ENCODE peak calls at places on chromosomes 13 and 19, in seven cellular contexts. X, O, Q, H, I, B and N are unnamed samples.

GRCh38 chr13:107497661-107498060 is 717.7 kb downstream of the LIG4 start:
- DNase-seq in O (no peak), H (no peak), B (no peak), X (no peak), Q (no peak), I (no peak), N (no peak)

GRCh38 chr13:106133025-106133424 is 402.4 kb downstream of the EFNB2 start:
- DNase-seq in I (peak), O (no peak), Q (no peak), X (no peak), B (no peak), H (no peak), N (no peak)

GRCh38 chr19:55581145-55581827 is 638 bp upstream of the ZNF579 start:
- DNase-seq in O (no peak), B (no peak), H (peak), Q (no peak), I (no peak), X (no peak), N (peak)

GRCh38 chr13:27298849-27299248 is 28.2 kb downstream of the RASL11A start:
- DNase-seq in O (no peak), B (no peak), X (no peak), H (no peak), Q (no peak), I (no peak), N (no peak)

GRCh38 chr19:3612901-3613741 is 6.4 kb upstream of the TBXA2R start:
- DNase-seq in O (peak), B (no peak), I (no peak), Q (no peak), X (no peak), H (peak), N (no peak)

GRCh38 chr13:23709521-23709920 is 139.3 kb downstream of the TNFRSF19 start:
- DNase-seq in B (no peak), H (no peak), X (no peak), O (no peak), Q (no peak), I (no peak), N (no peak)

GRCh38 chr19:19860756-19861390 is 4.8 kb upstream of the ZNF253 start:
- DNase-seq in Q (peak), X (peak), H (peak), I (no peak), O (no peak), B (peak), N (peak)

GRCh38 chr13:52599853-52600603 is 42.2 kb upstream of the HNRNPA1L2 start:
- DNase-seq in H (no peak), I (no peak), B (peak), Q (no peak), X (peak), O (peak), N (peak)

GRCh38 chr19:7658219-7658686 is 10.6 kb upstream of the RETN start:
- DNase-seq in O (no peak), Q (peak), X (peak), B (no peak), I (no peak), H (no peak), N (peak)

GRCh38 chr13:99354371-99354951 is 47.3 kb upstream of the GPR183 start:
- DNase-seq in X (no peak), H (no peak), Q (peak), I (no peak), O (no peak), B (no peak), N (peak)

GRCh38 chr13:40315416-40316064 is 350.9 kb downstream of the FOXO1 start:
- DNase-seq in Q (no peak), H (no peak), X (no peak), O (no peak), B (no peak), I (no peak), N (peak)

GRCh38 chr19:9818175-9818733 is 625 bp downstream of the FBXL12 start:
- DNase-seq in H (no peak), X (no peak), Q (no peak), B (no peak), I (no peak), O (no peak), N (no peak)

GRCh38 chr13:98511435-98511834 is 65.5 kb downstream of the STK24 start:
- DNase-seq in Q (peak), H (no peak), O (no peak), X (no peak), I (no peak), B (no peak), N (no peak)

GRCh38 chr13:44079413-44080205 is 199.9 kb downstream of the LACC1 start:
- DNase-seq in I (no peak), Q (no peak), B (no peak), O (no peak), X (no peak), H (no peak), N (no peak)

GRCh38 chr19:58356236-58356970 is 3.1 kb upstream of the A1BG start:
- DNase-seq in Q (no peak), O (peak), B (no peak), I (no peak), H (no peak), X (no peak), N (peak)

GRCh38 chr19:2723345-2723715 is 2.2 kb upstream of the DIRAS1 start:
- DNase-seq in B (no peak), I (no peak), Q (no peak), O (no peak), H (no peak), X (no peak), N (no peak)

GRCh38 chr19:58559275-58560006 is 1.0 kb upstream of the UBE2M start:
- DNase-seq in X (peak), B (peak), I (peak), Q (peak), O (peak), H (peak), N (peak)

DNA sequence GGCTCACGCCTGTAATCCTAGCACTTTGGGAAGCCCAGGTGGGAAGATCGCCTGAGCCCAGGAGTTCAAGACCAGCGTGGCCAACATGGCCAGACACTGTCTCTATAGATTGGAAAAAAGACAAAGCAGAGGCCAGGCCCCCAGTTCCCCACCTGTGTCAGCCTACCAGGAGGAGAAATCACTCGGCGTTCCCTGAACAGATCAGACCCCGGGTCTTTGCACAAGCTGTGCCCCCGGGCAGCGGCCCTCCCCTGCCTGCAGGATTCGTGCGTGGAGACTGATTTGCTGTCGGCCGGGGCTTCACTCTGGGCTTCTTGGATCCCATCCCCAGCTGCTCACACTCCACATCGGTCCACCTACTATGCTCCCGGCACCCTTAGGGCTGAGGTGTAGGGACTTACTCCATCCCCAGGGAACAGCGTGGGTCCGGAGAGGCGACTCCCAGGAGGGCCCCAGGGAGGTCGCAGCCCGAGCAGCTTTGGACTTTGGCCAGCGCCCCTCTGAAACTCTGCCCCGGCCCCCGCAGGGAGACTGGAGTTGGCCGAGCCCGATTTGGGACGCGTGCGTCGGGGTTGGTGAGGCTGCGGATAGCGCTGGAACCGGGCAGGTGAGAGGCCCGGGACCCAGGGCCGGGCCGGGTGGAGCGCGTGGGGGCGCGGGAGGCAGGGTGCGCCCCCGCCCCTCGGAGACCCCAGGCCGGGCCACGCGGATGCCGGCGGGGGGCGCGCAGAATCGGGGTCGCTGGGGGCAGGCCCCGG is 515 bp upstream of the EFNA2 start:
- DNase-seq in O (no peak), B (no peak), Q (no peak), I (no peak), X (no peak), H (no peak), N (no peak)
- TF ChIP-seq CTCF in O (no peak), B (no peak), Q (no peak), I (no peak), X (no peak), H (no peak), N (no peak)

DNA sequence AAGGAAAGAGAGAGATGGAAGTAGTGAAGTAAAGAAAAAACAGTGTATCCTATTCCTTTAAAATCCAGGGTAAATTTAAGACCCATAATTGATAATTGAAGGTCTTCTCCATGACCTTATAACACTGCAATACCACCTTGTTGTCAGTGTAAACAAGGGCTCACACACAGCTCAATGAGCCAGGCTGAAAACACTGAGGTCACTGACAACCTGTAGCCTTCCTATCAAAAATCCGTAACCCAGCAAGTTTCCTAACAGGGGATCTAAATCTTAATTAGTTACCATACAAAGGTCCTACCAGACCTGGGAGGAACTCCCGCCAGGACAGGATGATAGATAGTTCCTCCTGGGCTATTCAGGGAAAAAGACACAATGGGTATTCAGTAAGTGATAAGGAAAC is 1677.1 kb downstream of the OLFM4 start:
- DNase-seq in B (no peak), H (no peak), Q (no peak), X (no peak), I (no peak), O (no peak), N (no peak)
- TF ChIP-seq CTCF in B (no peak), H (no peak), Q (no peak), X (no peak), I (no peak), O (no peak), N (no peak)

DNA sequence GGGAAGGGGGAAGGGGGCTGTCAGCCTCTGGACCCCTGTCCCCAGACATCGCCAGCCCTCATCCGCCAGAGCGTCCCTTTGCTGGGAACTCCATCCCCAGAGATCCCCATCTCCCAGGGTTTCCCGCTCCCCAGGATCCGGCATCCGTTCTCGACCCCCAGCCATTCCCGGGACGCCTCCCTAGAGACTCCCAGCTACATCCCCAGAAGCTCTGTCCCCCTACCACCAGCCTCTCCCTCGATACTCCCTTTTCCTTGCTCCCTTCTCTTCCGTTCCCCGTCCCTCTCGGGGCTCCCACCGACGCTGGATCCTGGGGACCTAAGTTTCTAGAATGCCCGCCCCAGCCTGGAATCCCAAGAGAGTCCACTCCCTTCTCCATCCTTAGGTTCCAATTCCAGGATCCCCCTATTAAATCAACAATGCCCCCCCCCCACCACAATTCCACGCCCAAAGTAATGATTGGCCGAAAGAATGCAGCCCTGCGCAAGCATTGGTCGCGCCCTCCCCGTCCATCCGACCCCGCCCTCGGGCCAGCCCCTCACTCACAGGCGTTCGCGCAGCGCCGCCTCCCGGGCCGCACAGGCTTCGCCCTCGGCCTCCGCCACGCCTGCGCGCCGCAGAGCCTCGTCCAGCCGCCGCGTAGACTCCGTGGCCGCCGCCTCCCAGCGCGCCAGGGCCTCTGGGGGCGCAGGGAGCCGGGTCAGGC is 3.2 kb downstream of the CCDC194 start:
- DNase-seq in Q (peak), O (peak), X (peak), B (peak), H (peak), I (peak), N (peak)
- TF ChIP-seq CTCF in Q (peak), O (peak), X (peak), B (peak), H (peak), I (peak), N (peak)

GRCh38 chr19:52592301-52592700 is 22.2 kb downstream of the ZNF701 start:
- DNase-seq in Q (no peak), X (no peak), I (no peak), O (no peak), B (no peak), H (no peak), N (peak)
- TF ChIP-seq CTCF in Q (no peak), X (no peak), I (no peak), O (no peak), B (no peak), H (no peak), N (no peak)

GRCh38 chr13:41847216-41847615 is 113.7 kb downstream of the VWA8 start:
- DNase-seq in B (no peak), I (no peak), Q (no peak), X (no peak), O (no peak), H (no peak), N (no peak)

GRCh38 chr13:41848435-41849255 is 112.3 kb downstream of the VWA8 start:
- DNase-seq in O (no peak), X (no peak), H (no peak), Q (no peak), B (no peak), I (no peak), N (no peak)
- TF ChIP-seq CTCF in O (no peak), X (no peak), H (no peak), Q (no peak), B (no peak), I (peak), N (no peak)

DNA sequence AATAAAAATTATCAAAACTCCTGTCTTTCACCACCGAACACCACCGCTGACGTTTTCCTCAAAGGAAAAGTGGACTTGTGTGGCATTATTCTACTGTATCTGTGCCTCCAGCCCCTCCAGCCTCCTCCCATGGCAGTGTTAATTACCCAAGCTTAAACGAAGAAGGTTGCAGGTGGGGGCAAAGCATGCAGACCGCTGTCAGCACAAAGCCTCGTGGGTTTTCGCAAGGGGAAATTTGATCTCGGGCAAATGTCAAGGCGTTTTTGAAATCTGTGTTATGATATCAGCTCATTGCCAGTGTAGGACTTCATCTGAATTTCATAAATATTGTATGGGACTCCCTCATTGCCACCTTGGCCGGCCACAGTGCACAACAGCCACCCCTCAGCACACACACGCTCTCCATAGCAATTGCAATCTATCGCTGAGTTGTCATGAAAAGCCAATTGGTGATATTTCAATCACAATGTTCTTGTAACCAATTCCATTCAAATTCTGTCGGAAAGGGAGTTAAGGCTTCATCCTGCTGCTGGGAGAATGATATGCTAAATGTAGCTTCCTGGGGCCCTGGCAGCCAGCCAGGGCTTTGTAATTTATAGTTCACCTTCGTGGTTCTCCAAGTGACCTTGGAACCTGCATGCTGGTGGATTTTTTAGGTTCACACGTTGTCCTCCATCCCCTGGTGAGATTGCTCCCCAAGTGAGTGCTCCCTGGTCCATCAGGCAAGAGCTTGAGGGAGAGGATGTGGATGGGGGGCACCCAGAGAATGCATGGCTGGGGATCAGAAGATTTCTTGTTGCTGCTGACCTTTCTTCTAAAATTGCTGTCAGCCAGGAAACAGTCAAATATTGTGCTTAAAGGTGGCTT is 16.6 kb downstream of the CHST8 start:
- DNase-seq in I (no peak), B (no peak), Q (no peak), H (no peak), O (no peak), X (no peak), N (no peak)
- TF ChIP-seq CTCF in I (no peak), B (no peak), Q (no peak), H (no peak), O (no peak), X (no peak), N (no peak)

DNA sequence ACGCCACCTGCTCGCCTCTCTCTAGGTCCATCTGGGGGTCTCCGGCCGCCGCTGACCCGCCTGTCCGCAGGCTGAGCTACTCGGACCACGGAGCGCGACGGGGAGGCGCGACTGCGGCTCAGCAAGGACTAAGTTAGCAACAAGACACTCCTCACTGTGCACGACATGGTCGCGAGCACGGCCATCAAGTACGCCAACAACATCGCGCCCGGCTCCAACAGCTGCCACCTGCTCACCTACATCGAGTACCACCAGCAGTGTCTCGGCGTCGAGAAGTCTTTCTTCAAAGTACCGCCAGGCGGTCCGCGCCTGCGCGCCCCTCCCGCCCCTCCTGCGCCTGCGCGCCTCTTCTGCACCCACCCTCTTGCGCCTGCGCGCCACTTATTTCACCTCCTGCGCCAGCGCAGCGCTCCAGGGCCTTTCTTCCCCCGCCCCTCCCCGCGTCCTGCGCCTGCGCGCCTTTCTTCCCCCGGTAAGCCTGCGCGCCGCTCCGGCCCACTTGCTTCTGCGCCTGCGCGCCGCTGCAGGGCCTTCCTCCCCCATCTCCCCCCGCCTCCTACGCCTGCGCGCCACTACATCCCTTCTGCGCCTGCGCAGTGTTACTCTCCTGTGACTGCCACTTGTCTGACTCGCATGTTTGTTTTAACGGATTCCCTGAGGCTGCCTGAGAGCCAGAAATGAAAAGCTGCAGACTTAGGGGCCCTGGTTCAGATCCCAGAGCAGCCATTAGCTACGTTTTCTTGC is 63.9 kb downstream of the ACSBG2 start:
- DNase-seq in H (peak), O (peak), Q (peak), I (peak), B (peak), X (peak), N (peak)
- TF ChIP-seq CTCF in H (peak), O (peak), Q (peak), I (peak), B (peak), X (peak), N (peak)

GRCh38 chr19:24033308-24033961 is 53.6 kb upstream of the ZNF254 start:
- DNase-seq in B (peak), O (peak), Q (peak), X (no peak), I (peak), H (peak), N (peak)
- TF ChIP-seq CTCF in B (no peak), O (no peak), Q (peak), X (no peak), I (peak), H (no peak), N (no peak)